ENCODE peak calls at places on chromosomes 3 and 15, in six cellular contexts. D is adrenal gland; M is CD8-positive, alpha-beta T cell; X is thoracic aorta; N is ovary; W is cardiac muscle cell. F is an unnamed sample.

GRCh38 chr3:123533554-123534159 is 51.2 kb downstream of the HACD2 start:
- DNase-seq in D (no peak), M (no peak), X (no peak), N (no peak), W (no peak), F (no peak)

GRCh38 chr3:158725348-158725966 is 6.8 kb downstream of the RARRES1 start:
- DNase-seq in D (peak; percentile 61), M (no peak), X (peak; percentile 66), N (peak; percentile 67), W (no peak), F (peak; percentile 81)

GRCh38 chr3:141714671-141715070 is 23.4 kb upstream of the RNF7 start:
- DNase-seq in D (no peak), M (no peak), X (no peak), N (no peak), W (no peak), F (no peak)

GRCh38 chr3:124291008-124291407 is 299.1 kb upstream of the ROPN1 start:
- DNase-seq in D (no peak), M (no peak), X (no peak), N (no peak), W (no peak), F (no peak)

GRCh38 chr3:161096771-161097367 is 8.3 kb downstream of the B3GALNT1 start:
- DNase-seq in D (no peak), M (no peak), X (no peak), N (no peak), W (peak; percentile 29), F (no peak)

GRCh38 chr3:134327594-134327975 is 46.7 kb downstream of the AMOTL2 start:
- DNase-seq in D (no peak), M (no peak), X (no peak), N (no peak), W (no peak), F (no peak)

GRCh38 chr15:63950911-63951481 is 95.3 kb downstream of the DAPK2 start:
- DNase-seq in D (no peak), M (no peak), X (no peak), N (no peak), W (no peak), F (no peak)

GRCh38 chr3:33717866-33718594 is at the start of gene CLASP2:
- DNase-seq in D (peak; percentile 90), M (peak; percentile 84), X (peak; percentile 61), N (peak; percentile 87), W (peak; percentile 94), F (peak; percentile 78)

GRCh38 chr3:189756651-189757078 is 125.5 kb downstream of the TP63 start:
- DNase-seq in D (no peak), M (no peak), X (no peak), N (no peak), W (no peak), F (no peak)

GRCh38 chr3:120435621-120436020 is 15.2 kb downstream of the FSTL1 start:
- DNase-seq in D (no peak), M (no peak), X (no peak), N (no peak), W (no peak), F (no peak)

GRCh38 chr15:29887719-29888118 is 65.5 kb upstream of the TJP1 start:
- DNase-seq in D (no peak), M (no peak), X (no peak), N (no peak), W (no peak), F (no peak)

GRCh38 chr3:195175476-195176337 is 95.3 kb downstream of the XXYLT1 start:
- DNase-seq in D (no peak), M (no peak), X (no peak), N (no peak), W (no peak), F (peak; percentile 38)

GRCh38 chr3:159733194-159733860 is 255.3 kb upstream of the IL12A start:
- DNase-seq in D (no peak), M (no peak), X (no peak), N (no peak), W (no peak), F (no peak)

DNA sequence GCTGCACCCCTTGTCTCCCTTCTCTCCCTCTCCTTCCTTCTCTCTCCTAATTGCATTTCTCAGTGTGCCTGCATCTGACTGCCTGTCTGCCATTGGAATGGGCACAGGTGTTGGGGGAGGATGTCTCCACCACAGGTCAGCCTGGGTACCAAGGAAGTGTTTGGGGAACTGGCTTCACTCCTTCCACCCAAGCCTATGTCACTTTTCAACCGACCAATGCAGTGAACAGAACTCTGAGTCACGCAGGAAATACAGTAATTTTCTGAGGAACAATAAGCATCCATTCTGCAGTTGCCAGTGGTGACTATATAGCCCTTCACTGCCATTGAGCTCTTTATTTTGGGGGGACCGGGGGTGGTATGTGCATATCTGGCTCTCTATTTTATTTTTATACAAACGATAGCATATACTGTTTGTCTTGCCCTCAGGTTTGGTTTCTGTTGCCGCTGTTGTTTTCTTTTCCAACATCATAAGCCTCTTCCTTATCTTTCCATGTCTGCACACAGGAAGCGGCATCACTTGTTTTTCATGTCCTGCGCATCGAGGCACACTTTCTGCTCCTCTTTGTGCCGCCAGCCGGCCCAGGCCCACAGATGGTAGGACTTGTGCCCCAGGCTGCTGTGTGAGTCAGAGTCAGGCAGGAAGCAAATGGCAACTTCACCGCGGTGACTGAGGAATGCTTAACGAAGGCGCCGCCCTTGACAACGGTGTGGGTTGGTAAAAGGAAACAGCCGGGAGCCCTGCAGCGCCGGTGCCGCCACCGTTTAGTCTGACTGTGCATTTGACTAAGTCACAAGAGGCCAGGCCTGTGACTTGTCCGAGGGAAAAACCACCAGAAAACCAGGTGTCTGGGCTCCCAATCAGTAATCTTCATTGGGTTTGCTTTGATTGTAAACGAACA is 21.1 kb upstream of the CDCP1 start:
- DNase-seq in D (peak; percentile 76), M (peak; percentile 83), X (peak; percentile 83), N (peak; percentile 32), W (peak; percentile 84), F (peak; percentile 81)
- H3K4me3 ChIP-seq in D (no peak overlapping the region), M (peak overlapping the region; percentile 7), X (peak overlapping the region; percentile 45), N (no peak overlapping the region), W (no peak overlapping the region), F (no peak overlapping the region)

DNA sequence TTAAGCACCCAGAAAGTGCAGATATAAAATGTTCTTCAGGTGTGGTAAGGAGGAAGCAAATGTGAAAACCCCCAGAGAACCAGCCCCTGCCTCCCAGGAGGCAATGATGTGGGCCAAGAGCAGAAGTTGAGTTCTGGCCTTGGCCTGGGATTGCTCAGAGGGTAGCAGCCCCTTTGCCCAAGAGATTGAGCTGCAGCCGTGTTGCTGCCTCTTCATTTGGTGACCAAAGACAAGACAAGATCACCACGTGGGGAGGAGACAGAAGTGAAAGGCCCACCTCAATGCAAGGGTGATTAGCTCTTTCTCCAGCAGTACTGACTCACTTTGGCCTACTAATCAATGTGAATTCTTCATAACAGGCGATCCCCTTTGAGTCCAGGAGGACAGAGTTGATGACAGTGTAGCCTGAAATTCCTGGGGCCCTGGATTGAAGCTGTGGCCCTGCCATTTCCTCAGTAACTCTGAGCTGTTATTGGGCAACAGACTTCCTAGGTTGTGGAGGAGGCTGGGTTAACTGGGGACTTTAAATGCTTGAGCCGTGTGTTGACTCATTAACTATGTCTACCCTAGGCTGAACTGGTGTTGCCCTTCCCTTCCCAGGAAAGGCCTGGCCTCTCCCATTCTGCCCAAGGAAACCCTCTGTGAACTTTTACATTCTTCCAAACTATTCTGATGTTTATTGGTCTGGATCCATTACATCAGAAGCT is 86.5 kb downstream of the ST6GAL1 start:
- DNase-seq in D (no peak), M (no peak), X (no peak), N (no peak), W (no peak), F (peak; percentile 48)
- H3K27ac ChIP-seq in D (no peak overlapping the region), M (no peak overlapping the region), X (peak overlapping the region; percentile 25), N (no peak overlapping the region), W (no peak overlapping the region), F (no peak overlapping the region)

DNA sequence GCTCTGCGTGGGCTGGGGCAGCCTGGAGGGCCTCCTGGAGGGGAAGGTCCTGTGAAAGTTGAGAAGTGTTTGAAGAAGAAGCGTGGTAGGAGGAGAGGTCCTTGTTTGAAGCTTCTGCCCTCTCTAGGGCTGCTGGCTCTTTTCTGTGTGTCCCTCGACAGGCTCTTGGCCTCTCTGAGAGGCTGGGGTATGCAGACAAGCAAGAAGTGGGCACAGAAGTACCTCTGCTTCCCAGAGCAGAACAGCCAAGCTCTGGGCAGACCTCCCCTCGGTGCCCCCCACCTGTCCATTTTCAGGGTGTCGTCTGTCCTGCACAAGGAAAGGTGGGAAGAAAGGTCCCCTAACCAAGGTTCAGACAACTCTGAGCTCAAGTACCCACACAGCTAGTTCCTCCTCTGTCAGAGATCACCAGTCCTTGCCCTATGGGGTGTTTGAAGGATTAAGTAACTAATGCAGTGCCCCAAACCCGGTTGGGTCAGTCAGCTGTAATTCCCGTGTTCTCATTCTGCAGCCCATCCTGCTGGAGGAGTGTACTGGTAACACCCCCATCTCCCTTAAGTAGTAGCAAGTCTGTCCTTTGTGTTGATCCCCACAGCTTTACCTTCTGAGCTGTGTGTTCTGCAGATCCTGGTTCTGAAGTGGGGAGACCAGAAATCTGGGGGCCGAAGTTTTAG is 6.3 kb downstream of the CSK start:
- DNase-seq in D (no peak), M (no peak), X (no peak), N (no peak), W (no peak), F (no peak)
- H3K4me3 ChIP-seq in D (no peak overlapping the region), M (peak overlapping the region; percentile 83), X (peak overlapping the region; percentile 37), N (no peak overlapping the region), W (no peak overlapping the region), F (no peak overlapping the region)

DNA sequence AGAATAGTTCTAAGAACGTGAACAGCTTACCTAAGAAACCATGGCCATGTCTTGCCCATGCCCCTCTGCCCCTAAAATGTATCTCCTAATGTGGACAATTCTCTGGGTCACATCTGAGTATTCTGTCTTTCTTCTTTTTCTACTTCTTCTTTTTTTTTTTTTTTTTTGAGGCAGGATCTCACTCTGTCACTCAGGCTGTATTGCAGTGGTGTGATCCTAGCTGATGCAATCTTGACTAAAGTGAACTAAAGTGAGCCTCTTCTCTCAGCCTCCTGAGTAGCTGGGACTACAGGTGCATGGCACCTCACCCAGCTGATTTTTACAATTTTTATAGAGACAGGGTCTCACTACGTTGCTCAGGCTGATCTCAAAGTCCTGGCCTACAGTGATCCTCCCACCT is 204.8 kb upstream of the ZPLD1 start:
- DNase-seq in D (no peak), M (no peak), X (no peak), N (no peak), W (no peak), F (no peak)
- H3K27ac ChIP-seq in D (no peak overlapping the region), M (no peak overlapping the region), X (no peak overlapping the region), N (no peak overlapping the region), W (no peak overlapping the region), F (no peak overlapping the region)

GRCh38 chr3:86990171-86990733 is 697 bp downstream of the VGLL3 start:
- DNase-seq in D (no peak), M (no peak), X (no peak), N (peak; percentile 45), W (no peak), F (peak; percentile 42)

GRCh38 chr3:86989611-86990010 is 1.3 kb downstream of the VGLL3 start:
- DNase-seq in D (no peak), M (no peak), X (no peak), N (no peak), W (no peak), F (no peak)

GRCh38 chr3:86988235-86988634 is 2.7 kb downstream of the VGLL3 start:
- DNase-seq in D (no peak), M (no peak), X (no peak), N (no peak), W (no peak), F (no peak)

GRCh38 chr3:86987421-86987715 is 3.6 kb downstream of the VGLL3 start:
- DNase-seq in D (no peak), M (no peak), X (no peak), N (no peak), W (no peak), F (no peak)

DNA sequence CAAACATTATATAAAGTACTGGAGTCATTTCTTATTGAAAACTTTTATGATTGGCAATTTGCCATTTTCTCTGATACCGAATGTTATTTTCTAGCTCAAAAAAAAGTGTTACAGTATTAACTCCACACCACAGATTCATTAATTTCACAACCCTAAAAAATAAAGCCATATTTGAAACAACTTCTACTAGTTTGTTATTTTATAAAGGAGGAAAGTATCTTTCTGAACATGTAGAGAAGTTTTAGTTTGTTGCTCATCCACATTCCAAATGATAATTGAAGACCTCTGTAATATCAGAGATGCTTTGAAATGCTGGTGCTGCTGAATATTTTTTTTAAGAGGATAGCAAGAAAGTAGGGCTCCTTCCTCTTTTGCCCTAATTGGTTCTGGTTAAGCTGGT is 2.0 kb downstream of the VGLL3 start:
- DNase-seq in D (no peak), M (no peak), X (no peak), N (no peak), W (no peak), F (no peak)
- H3K4me3 ChIP-seq in D (no peak overlapping the region), M (no peak overlapping the region), X (peak overlapping the region; percentile 80), N (peak overlapping the region; percentile 70), W (no peak overlapping the region), F (peak overlapping the region; percentile 95)